ENCODE peak calls at places on chromosomes 3 and 15, in ten cellular contexts. U is body of pancreas; O is Karpas-422; Y is suprapubic skin; J is endothelial cell of umbilical vein; R is naive thymus-derived CD4-positive, alpha-beta T cell; W is ovary; B is prostate gland; I is WERI-Rb-1; V is cardiac muscle cell. Q is an unnamed sample.
A peak's percentile ranks its signal among the peaks of the same experiment; 100 is the strongest.

GRCh38 chr3:112531358-112531781 is 30.4 kb downstream of the ATG3 start:
- DNase-seq in Y (no peak), I (no peak), J (peak; percentile 53), R (no peak), V (peak; percentile 3), W (no peak), U (no peak), O (peak; percentile 70), B (no peak), Q (no peak)

GRCh38 chr3:197480320-197480719 is 75.4 kb downstream of the BDH1 start:
- DNase-seq in R (no peak), B (no peak), J (no peak), U (no peak), Y (no peak), O (no peak), V (no peak), W (no peak), I (no peak), Q (no peak)

GRCh38 chr15:36926422-36926815 is 173.9 kb downstream of the MEIS2 start:
- DNase-seq in J (no peak), O (no peak), W (no peak), U (no peak), V (no peak), Y (no peak), I (no peak), R (no peak), B (no peak), Q (no peak)

GRCh38 chr3:39414421-39414907 is 7.9 kb downstream of the RPSA start:
- DNase-seq in I (no peak), R (no peak), U (peak; percentile 39), V (no peak), Y (no peak), J (no peak), B (no peak), W (no peak), O (peak; percentile 67), Q (no peak)

GRCh38 chr15:74320358-74321247 is 46.8 kb downstream of the CYP11A1 start:
- DNase-seq in I (peak; percentile 95), V (peak; percentile 64), R (no peak), U (peak; percentile 28), Y (no peak), W (peak; percentile 57), B (no peak), O (peak; percentile 81), J (peak; percentile 37), Q (peak; percentile 33)

GRCh38 chr15:22262613-22263020 is 182.3 kb downstream of the OR4M2 start:
- DNase-seq in U (peak; percentile 46), W (peak; percentile 34), J (no peak), B (no peak), V (no peak), I (no peak), Y (no peak), O (no peak), R (no peak), Q (no peak)

GRCh38 chr3:181326637-181327223 is 337.2 kb upstream of the DNAJC19 start:
- DNase-seq in B (no peak), U (no peak), J (peak; percentile 54), R (no peak), V (peak; percentile 66), O (peak; percentile 73), I (no peak), Y (no peak), W (no peak), Q (no peak)

GRCh38 chr3:58837863-58838255 is 171.3 kb upstream of the FAM3D start:
- DNase-seq in W (no peak), O (no peak), I (no peak), V (no peak), Y (no peak), J (no peak), R (no peak), B (no peak), U (no peak), Q (no peak)

GRCh38 chr15:62896969-62897486 is 145.5 kb upstream of the TPM1 start:
- DNase-seq in O (peak; percentile 28), R (no peak), J (peak; percentile 99), Y (peak; percentile 86), U (peak; percentile 92), I (no peak), V (peak; percentile 50), W (peak; percentile 91), B (peak; percentile 82), Q (peak; percentile 57)

GRCh38 chr3:71478568-71478967 is 105.0 kb downstream of the FOXP1 start:
- DNase-seq in J (no peak), U (no peak), R (peak; percentile 50), I (no peak), W (no peak), Y (no peak), O (no peak), V (no peak), B (no peak), Q (no peak)

DNA sequence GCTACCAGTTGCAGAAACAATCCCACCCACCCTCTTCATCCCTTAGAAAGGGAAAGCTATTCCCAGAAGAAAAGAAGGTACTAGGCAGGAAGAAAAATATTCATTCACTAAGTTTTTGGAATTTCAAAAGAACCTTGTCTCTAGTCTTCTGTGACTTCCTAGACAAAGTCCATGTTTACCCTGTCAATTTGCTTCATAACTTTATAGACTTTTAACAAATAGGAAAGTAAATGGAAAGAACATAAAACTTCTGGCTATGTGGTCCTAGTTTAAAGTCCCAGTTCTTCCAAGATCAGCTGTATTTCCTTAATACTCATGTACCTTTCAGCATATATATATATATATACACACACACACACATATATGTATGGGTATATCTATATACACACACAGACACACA is 143.7 kb upstream of the SNTN start:
- DNase-seq in I (no peak), R (no peak), O (no peak), U (no peak), V (no peak), W (no peak), B (no peak), Y (no peak), J (no peak), Q (no peak)
- H3K27ac ChIP-seq in I (no peak overlapping the region), R (no peak overlapping the region), O (no peak overlapping the region), U (no peak overlapping the region), V (no peak overlapping the region), W (no peak overlapping the region), B (no peak overlapping the region), Y (no peak overlapping the region), J (no peak overlapping the region), Q (no peak overlapping the region)

GRCh38 chr3:10395671-10396070 is 74.8 kb upstream of the SEC13 start:
- DNase-seq in I (no peak), Y (no peak), O (no peak), U (no peak), B (no peak), J (no peak), V (no peak), R (no peak), W (no peak), Q (no peak)
- H3K27me3 ChIP-seq in I (no peaks in the 10 kb centered on the region), Y (no peaks in the 10 kb centered on the region), O (no peaks in the 10 kb centered on the region), U (no peaks in the 10 kb centered on the region), B (no peaks in the 10 kb centered on the region), J (no peaks in the 10 kb centered on the region), V (no peaks in the 10 kb centered on the region), R (no peaks in the 10 kb centered on the region), W (no peaks in the 10 kb centered on the region), Q (no peaks in the 10 kb centered on the region)

GRCh38 chr3:125053304-125053699 is 2.5 kb downstream of the HEG1 start:
- DNase-seq in V (no peak), I (no peak), U (no peak), B (no peak), J (no peak), R (no peak), O (no peak), W (no peak), Y (no peak), Q (no peak)

GRCh38 chr3:125052671-125053303 is 3.0 kb downstream of the HEG1 start:
- DNase-seq in J (peak; percentile 82), Y (no peak), B (no peak), W (no peak), O (no peak), R (no peak), U (peak; percentile 19), I (no peak), V (no peak), Q (no peak)

GRCh38 chr3:125051205-125051604 is 4.6 kb downstream of the HEG1 start:
- DNase-seq in J (no peak), Y (no peak), B (no peak), V (no peak), I (no peak), O (no peak), U (no peak), R (no peak), W (no peak), Q (no peak)

GRCh38 chr3:125050486-125051172 is 5.2 kb downstream of the HEG1 start:
- DNase-seq in U (no peak), W (no peak), B (no peak), V (no peak), J (no peak), I (no peak), O (no peak), Y (no peak), R (no peak), Q (no peak)

GRCh38 chr3:125051715-125052581 is 3.8 kb downstream of the HEG1 start:
- DNase-seq in J (peak; percentile 88), U (peak; percentile 40), W (peak; percentile 47), Y (peak; percentile 83), I (peak; percentile 72), V (peak; percentile 67), O (peak; percentile 66), B (peak; percentile 46), R (peak; percentile 69), Q (no peak)
- H3K4me3 ChIP-seq in J (peak overlapping the region; percentile 13), U (no peak overlapping the region), W (peak overlapping the region; percentile 3), Y (peak overlapping the region; percentile 75), I (peak overlapping the region; percentile 93), V (peak overlapping the region; percentile 7), O (peak overlapping the region; percentile 83), B (peak overlapping the region; percentile 6), R (peak overlapping the region; percentile 40), Q (peak overlapping the region; percentile 18)

DNA sequence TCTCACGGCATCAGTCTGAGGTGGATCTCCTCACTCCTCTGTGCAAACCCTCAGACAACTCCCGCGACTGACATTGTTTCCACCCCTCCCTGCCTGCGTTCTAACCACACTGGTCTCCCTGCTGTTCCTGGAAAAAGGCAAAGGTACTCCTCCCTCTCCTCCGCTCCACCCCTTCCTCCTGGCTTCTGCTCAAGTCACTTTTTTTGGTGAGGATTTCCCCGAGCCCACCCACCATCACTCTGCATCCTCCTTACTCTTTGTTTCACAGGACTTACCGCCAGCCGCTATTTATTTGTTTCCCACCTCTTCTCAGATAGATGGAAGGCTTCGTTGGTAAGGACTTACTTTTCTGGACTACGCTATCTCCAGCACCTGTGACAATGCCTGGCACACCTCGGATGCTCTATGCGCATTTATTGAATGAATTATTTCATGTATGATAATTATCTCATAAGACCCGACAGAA is 25.6 kb downstream of the PRR23E start:
- DNase-seq in U (no peak), B (no peak), I (no peak), Y (peak; percentile 33), V (no peak), R (no peak), O (no peak), J (no peak), W (no peak), Q (no peak)
- H3K27ac ChIP-seq in U (no peak overlapping the region), B (no peak overlapping the region), I (no peak overlapping the region), Y (no peak overlapping the region), V (no peak overlapping the region), R (no peak overlapping the region), O (no peak overlapping the region), J (no peak overlapping the region), W (no peak overlapping the region), Q (no peak overlapping the region)